ENCODE peak calls at places on chromosome X, in six cellular contexts. H is transverse colon, U is tibial nerve, F is K562, S is heart left ventricle, B is breast epithelium. I is an unnamed sample.

GRCh38 chrX:123590842-123591491 is 141.9 kb downstream of the THOC2 start:
- DNase-seq in F (no peak), U (no peak), H (no peak), S (no peak), B (no peak), I (no peak)

GRCh38 chrX:44735498-44735897 is 108.3 kb upstream of the DUSP21 start:
- DNase-seq in F (no peak), U (no peak), H (no peak), B (no peak), S (no peak), I (no peak)

GRCh38 chrX:69029696-69030245 is 135.5 kb downstream of the PJA1 start:
- DNase-seq in F (no peak), S (no peak), U (no peak), B (no peak), H (no peak), I (no peak)

GRCh38 chrX:148670277-148670676 is 169.9 kb downstream of the AFF2 start:
- DNase-seq in U (no peak), H (no peak), B (no peak), F (no peak), S (no peak), I (no peak)

GRCh38 chrX:116694046-116694445 is 231.3 kb upstream of the CT83 start:
- DNase-seq in U (no peak), F (no peak), S (no peak), B (no peak), H (no peak), I (no peak)

GRCh38 chrX:34300871-34301270 is 168.8 kb upstream of the FAM47A start:
- DNase-seq in H (no peak), B (no peak), S (no peak), F (peak; percentile 4), U (no peak), I (peak; percentile 15)

GRCh38 chrX:30741545-30741944 is 88.3 kb downstream of the GK start:
- DNase-seq in B (no peak), F (no peak), S (no peak), H (no peak), U (no peak), I (no peak)

GRCh38 chrX:2397648-2398340 is 103.0 kb downstream of the DHRSX start:
- DNase-seq in B (no peak), F (no peak), H (no peak), S (no peak), U (no peak), I (no peak)

GRCh38 chrX:74537011-74537390 is 77.4 kb downstream of the RLIM start:
- DNase-seq in F (no peak), U (no peak), S (no peak), H (no peak), B (no peak), I (peak; percentile 54)

GRCh38 chrX:71367396-71367795 is 1.2 kb downstream of the TAF1 start:
- DNase-seq in H (no peak), F (no peak), B (no peak), S (no peak), U (no peak), I (no peak)

GRCh38 chrX:71364221-71364620 is 1.9 kb upstream of the TAF1 start:
- DNase-seq in B (no peak), F (no peak), H (no peak), S (no peak), U (no peak), I (no peak)

GRCh38 chrX:71365876-71366673 is at the start of gene TAF1:
- DNase-seq in U (peak; percentile 86), H (peak; percentile 95), S (peak; percentile 94), B (peak; percentile 92), F (peak; percentile 96), I (peak; percentile 91)

GRCh38 chrX:71365356-71365875 is 741 bp upstream of the TAF1 start:
- DNase-seq in S (no peak), H (no peak), F (no peak), U (no peak), B (no peak), I (no peak)

DNA sequence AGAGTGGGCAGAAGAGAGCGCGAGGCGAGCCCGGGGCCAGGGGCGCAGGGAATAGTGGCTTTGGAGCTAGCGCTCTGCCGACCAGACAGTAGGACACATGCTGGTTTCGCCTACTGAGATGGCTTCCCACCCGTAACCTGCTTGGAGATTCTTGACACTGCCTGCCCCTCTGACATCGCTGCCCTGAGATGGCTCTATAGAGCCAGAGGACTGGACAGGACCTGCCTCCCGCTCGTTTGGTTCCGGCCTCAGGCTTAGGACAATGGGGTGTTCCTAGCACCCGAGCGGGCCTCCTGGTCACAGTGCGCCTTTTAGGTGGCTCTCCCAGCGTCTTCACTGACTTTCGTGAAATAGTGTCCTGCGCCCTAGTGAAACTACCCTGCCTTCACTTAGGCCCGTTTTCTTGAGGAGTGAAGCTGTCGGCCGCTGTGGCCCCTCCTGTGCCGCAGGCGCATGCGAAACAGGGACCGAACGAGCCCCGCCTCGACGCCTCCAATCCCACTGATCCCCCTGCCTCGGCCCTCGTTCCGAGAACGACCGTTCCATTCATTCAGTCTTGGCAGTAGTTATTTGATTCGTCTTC is 608 bp downstream of the TAF1 start:
- DNase-seq in U (no peak), B (no peak), H (peak; percentile 19), S (peak; percentile 17), F (peak; percentile 26), I (peak; percentile 15)
- TF ChIP-seq POLR2A in U (no peak), B (no peak), H (no peak), S (no peak), F (peak; percentile 62), I (no peak)

DNA sequence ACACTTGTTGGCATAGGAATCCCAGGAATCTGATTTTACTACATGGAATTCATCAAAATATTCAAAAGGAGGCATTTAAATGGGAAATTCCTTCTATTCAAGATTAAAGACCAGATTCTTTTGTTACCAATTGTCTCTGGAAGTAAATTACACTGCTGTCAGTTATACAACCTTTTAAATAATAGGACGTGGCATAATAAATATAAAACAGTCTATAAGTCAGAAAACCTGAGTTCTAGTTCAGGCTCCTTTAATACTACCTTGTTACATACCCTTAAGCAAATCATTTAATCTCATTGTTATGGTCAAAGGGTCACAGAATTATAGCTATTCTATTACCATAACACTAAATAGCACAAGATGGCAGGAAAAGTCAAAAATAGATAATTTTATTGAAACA is 18.8 kb downstream of the COL4A6 start:
- DNase-seq in F (no peak), H (no peak), S (no peak), B (no peak), U (no peak), I (no peak)
- H3K27ac ChIP-seq in F (no peak overlapping the region), H (no peak overlapping the region), S (no peak overlapping the region), B (no peak overlapping the region), U (no peak overlapping the region), I (no peak overlapping the region)

GRCh38 chrX:119784747-119785446 is 6.5 kb downstream of the RPL39 start:
- DNase-seq in F (peak; percentile 27), U (no peak), S (no peak), B (no peak), H (peak; percentile 49), I (no peak)
- TF ChIP-seq POLR2A in F (peak; percentile 67), U (no peak), S (no peak), B (no peak), H (no peak), I (no peak)

DNA sequence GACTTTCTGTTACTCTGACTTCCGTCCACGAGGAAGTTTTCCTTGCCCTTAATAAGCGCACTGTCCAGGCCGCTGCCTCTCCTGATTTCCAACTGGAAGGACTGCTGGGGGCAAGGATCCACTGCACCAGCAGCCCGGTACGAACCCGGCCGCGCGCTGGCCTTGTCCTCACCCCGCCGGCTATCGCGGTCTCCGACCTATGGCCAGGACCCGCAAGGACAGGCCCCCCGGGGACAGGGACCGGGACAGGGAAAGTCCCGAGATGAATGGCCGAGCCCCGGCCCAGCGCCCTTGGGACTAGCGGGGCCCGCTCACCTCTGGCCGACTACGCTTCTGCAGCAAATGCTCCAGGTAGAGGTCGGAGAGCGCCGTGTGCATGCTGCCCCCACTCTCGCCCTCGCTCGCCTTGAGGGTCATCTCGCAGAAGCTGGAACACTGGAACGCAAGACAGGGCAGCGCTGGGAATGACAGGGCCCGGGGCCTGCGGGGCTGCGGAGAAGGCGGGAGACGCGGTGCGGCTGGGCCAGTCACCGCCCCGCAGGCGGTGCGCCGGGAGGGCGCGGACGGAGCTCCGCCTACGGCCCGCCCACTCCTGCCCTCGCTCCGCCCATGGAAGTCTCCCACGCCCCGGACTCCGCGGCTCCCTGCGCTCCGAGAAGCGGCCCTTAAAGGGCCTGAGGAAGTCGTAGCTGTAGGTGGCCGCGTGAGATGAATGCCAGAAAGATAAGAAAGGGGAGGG is at the start of gene MPP1:
- DNase-seq in F (peak; percentile 87), U (peak; percentile 43), B (peak; percentile 55), S (peak; percentile 77), H (peak; percentile 84), I (peak; percentile 77)
- H3K27ac ChIP-seq in F (peak within 1 kb of the TSS; percentile 100), U (peak within 1 kb of the TSS; percentile 75), B (peak within 1 kb of the TSS; percentile 26), S (peak within 1 kb of the TSS; percentile 69), H (peak within 1 kb of the TSS; percentile 87), I (peak within 1 kb of the TSS; percentile 61)

GRCh38 chrX:122244080-122244479 is 940.0 kb upstream of the GRIA3 start:
- DNase-seq in U (no peak), F (no peak), B (no peak), S (no peak), H (no peak), I (no peak)

GRCh38 chrX:122245943-122246342 is 938.1 kb upstream of the GRIA3 start:
- DNase-seq in S (no peak), F (no peak), U (no peak), H (no peak), B (no peak), I (no peak)

GRCh38 chrX:122245175-122245574 is 938.9 kb upstream of the GRIA3 start:
- DNase-seq in H (no peak), B (no peak), S (no peak), F (no peak), U (no peak), I (no peak)

GRCh38 chrX:122238801-122239200 is 945.3 kb upstream of the GRIA3 start:
- DNase-seq in U (no peak), B (no peak), S (no peak), H (no peak), F (no peak), I (no peak)

DNA sequence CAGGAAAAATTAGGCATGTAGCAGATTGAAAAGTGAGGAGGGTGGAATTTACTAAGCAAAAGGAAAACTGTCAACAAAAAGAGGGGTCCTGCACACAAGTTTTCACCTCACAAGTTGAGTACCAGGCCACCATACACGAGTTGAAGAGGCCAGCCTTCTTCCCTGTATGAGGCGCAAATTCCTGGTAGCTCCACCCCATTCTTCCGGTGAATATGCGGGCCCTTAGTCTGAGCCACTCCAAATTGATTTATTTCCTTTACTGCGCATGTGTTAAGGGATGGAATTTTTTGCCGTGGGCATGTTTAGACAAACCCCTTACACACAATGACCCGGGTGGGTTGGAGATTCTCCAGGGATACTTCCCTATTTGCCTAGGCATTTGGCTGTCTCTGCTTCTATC is 942.1 kb upstream of the GRIA3 start:
- DNase-seq in U (no peak), B (no peak), S (no peak), F (no peak), H (no peak), I (no peak)
- TF ChIP-seq POLR2A in U (no peak), B (no peak), S (no peak), F (no peak), H (no peak), I (no peak)

I was measured in uterus.